ENCODE peak calls at places on chromosomes 12 and 14, in eight cellular contexts. One of them, this sample, is unnamed.

GRCh38 chr12:19739195-19739776 is 300.0 kb downstream of the AEBP2 start:
- DNase-seq in stimulated activated CD4-positive, alpha-beta T cell treated with anti-CD3 and anti-CD28 coated beads, Interleukin-12 subunit alpha, Interleukin-12 subunit beta, amount 100 ng/mL, for 24 hours: no peak
- DNase-seq in pulmonary artery endothelial cell: no peak
- DNase-seq in stimulated activated CD8-positive, alpha-beta memory T cell treated with anti-CD3 and anti-CD28 coated beads, Interleukin-15, amount 100 ng/mL, for 24 hours: no peak
- DNase-seq in left ventricle myocardium inferior: no peak
- DNase-seq in psoas muscle: no peak
- DNase-seq in amygdala: peak
- DNase-seq in A172: peak
- DNase-seq in this sample: peak

GRCh38 chr12:114686421-114687268 is 2.7 kb upstream of the TBX3 start:
- DNase-seq in stimulated activated CD4-positive, alpha-beta T cell treated with anti-CD3 and anti-CD28 coated beads, Interleukin-12 subunit alpha, Interleukin-12 subunit beta, amount 100 ng/mL, for 24 hours: no peak
- DNase-seq in pulmonary artery endothelial cell: no peak
- DNase-seq in stimulated activated CD8-positive, alpha-beta memory T cell treated with anti-CD3 and anti-CD28 coated beads, Interleukin-15, amount 100 ng/mL, for 24 hours: no peak
- DNase-seq in left ventricle myocardium inferior: no peak
- DNase-seq in psoas muscle: no peak
- DNase-seq in amygdala: no peak
- DNase-seq in A172: no peak
- DNase-seq in this sample: no peak

GRCh38 chr14:22512106-22512814 is 76.8 kb downstream of the DAD1 start:
- DNase-seq in stimulated activated CD4-positive, alpha-beta T cell treated with anti-CD3 and anti-CD28 coated beads, Interleukin-12 subunit alpha, Interleukin-12 subunit beta, amount 100 ng/mL, for 24 hours: no peak
- DNase-seq in pulmonary artery endothelial cell: no peak
- DNase-seq in stimulated activated CD8-positive, alpha-beta memory T cell treated with anti-CD3 and anti-CD28 coated beads, Interleukin-15, amount 100 ng/mL, for 24 hours: no peak
- DNase-seq in left ventricle myocardium inferior: no peak
- DNase-seq in psoas muscle: no peak
- DNase-seq in amygdala: no peak
- DNase-seq in A172: no peak
- DNase-seq in this sample: no peak

GRCh38 chr12:127411141-127411915 is 855.6 kb upstream of the TMEM132C start:
- DNase-seq in stimulated activated CD4-positive, alpha-beta T cell treated with anti-CD3 and anti-CD28 coated beads, Interleukin-12 subunit alpha, Interleukin-12 subunit beta, amount 100 ng/mL, for 24 hours: no peak
- DNase-seq in pulmonary artery endothelial cell: no peak
- DNase-seq in stimulated activated CD8-positive, alpha-beta memory T cell treated with anti-CD3 and anti-CD28 coated beads, Interleukin-15, amount 100 ng/mL, for 24 hours: no peak
- DNase-seq in left ventricle myocardium inferior: no peak
- DNase-seq in psoas muscle: no peak
- DNase-seq in amygdala: no peak
- DNase-seq in A172: no peak
- DNase-seq in this sample: no peak

GRCh38 chr12:38204831-38205230 is 111.7 kb upstream of the ALG10B start:
- DNase-seq in stimulated activated CD4-positive, alpha-beta T cell treated with anti-CD3 and anti-CD28 coated beads, Interleukin-12 subunit alpha, Interleukin-12 subunit beta, amount 100 ng/mL, for 24 hours: no peak
- DNase-seq in pulmonary artery endothelial cell: no peak
- DNase-seq in stimulated activated CD8-positive, alpha-beta memory T cell treated with anti-CD3 and anti-CD28 coated beads, Interleukin-15, amount 100 ng/mL, for 24 hours: no peak
- DNase-seq in left ventricle myocardium inferior: no peak
- DNase-seq in psoas muscle: no peak
- DNase-seq in amygdala: no peak
- DNase-seq in A172: no peak
- DNase-seq in this sample: no peak

GRCh38 chr14:104298458-104298857 is 160.1 kb downstream of the KIF26A start:
- DNase-seq in stimulated activated CD4-positive, alpha-beta T cell treated with anti-CD3 and anti-CD28 coated beads, Interleukin-12 subunit alpha, Interleukin-12 subunit beta, amount 100 ng/mL, for 24 hours: no peak
- DNase-seq in pulmonary artery endothelial cell: no peak
- DNase-seq in stimulated activated CD8-positive, alpha-beta memory T cell treated with anti-CD3 and anti-CD28 coated beads, Interleukin-15, amount 100 ng/mL, for 24 hours: no peak
- DNase-seq in left ventricle myocardium inferior: no peak
- DNase-seq in psoas muscle: peak
- DNase-seq in amygdala: no peak
- DNase-seq in A172: no peak
- DNase-seq in this sample: no peak

GRCh38 chr12:130832561-130833209 is 6.4 kb downstream of the STX2 start:
- DNase-seq in stimulated activated CD4-positive, alpha-beta T cell treated with anti-CD3 and anti-CD28 coated beads, Interleukin-12 subunit alpha, Interleukin-12 subunit beta, amount 100 ng/mL, for 24 hours: no peak
- DNase-seq in pulmonary artery endothelial cell: no peak
- DNase-seq in stimulated activated CD8-positive, alpha-beta memory T cell treated with anti-CD3 and anti-CD28 coated beads, Interleukin-15, amount 100 ng/mL, for 24 hours: no peak
- DNase-seq in left ventricle myocardium inferior: peak
- DNase-seq in psoas muscle: peak
- DNase-seq in amygdala: peak
- DNase-seq in A172: peak
- DNase-seq in this sample: peak

GRCh38 chr12:74538491-74539258 is 1.0 kb downstream of the ATXN7L3B start:
- DNase-seq in stimulated activated CD4-positive, alpha-beta T cell treated with anti-CD3 and anti-CD28 coated beads, Interleukin-12 subunit alpha, Interleukin-12 subunit beta, amount 100 ng/mL, for 24 hours: no peak
- DNase-seq in pulmonary artery endothelial cell: no peak
- DNase-seq in stimulated activated CD8-positive, alpha-beta memory T cell treated with anti-CD3 and anti-CD28 coated beads, Interleukin-15, amount 100 ng/mL, for 24 hours: no peak
- DNase-seq in left ventricle myocardium inferior: no peak
- DNase-seq in psoas muscle: no peak
- DNase-seq in amygdala: no peak
- DNase-seq in A172: no peak
- DNase-seq in this sample: no peak

GRCh38 chr12:63826002-63826585 is 18.4 kb upstream of the SRGAP1 start:
- DNase-seq in stimulated activated CD4-positive, alpha-beta T cell treated with anti-CD3 and anti-CD28 coated beads, Interleukin-12 subunit alpha, Interleukin-12 subunit beta, amount 100 ng/mL, for 24 hours: no peak
- DNase-seq in pulmonary artery endothelial cell: no peak
- DNase-seq in stimulated activated CD8-positive, alpha-beta memory T cell treated with anti-CD3 and anti-CD28 coated beads, Interleukin-15, amount 100 ng/mL, for 24 hours: no peak
- DNase-seq in left ventricle myocardium inferior: no peak
- DNase-seq in psoas muscle: no peak
- DNase-seq in amygdala: no peak
- DNase-seq in A172: peak
- DNase-seq in this sample: peak

GRCh38 chr14:54815531-54815930 is 87.1 kb downstream of the GCH1 start:
- DNase-seq in stimulated activated CD4-positive, alpha-beta T cell treated with anti-CD3 and anti-CD28 coated beads, Interleukin-12 subunit alpha, Interleukin-12 subunit beta, amount 100 ng/mL, for 24 hours: no peak
- DNase-seq in pulmonary artery endothelial cell: no peak
- DNase-seq in stimulated activated CD8-positive, alpha-beta memory T cell treated with anti-CD3 and anti-CD28 coated beads, Interleukin-15, amount 100 ng/mL, for 24 hours: no peak
- DNase-seq in left ventricle myocardium inferior: no peak
- DNase-seq in psoas muscle: no peak
- DNase-seq in amygdala: no peak
- DNase-seq in A172: no peak
- DNase-seq in this sample: no peak

GRCh38 chr14:38951451-38951850 is 151.6 kb downstream of the SEC23A start:
- DNase-seq in stimulated activated CD4-positive, alpha-beta T cell treated with anti-CD3 and anti-CD28 coated beads, Interleukin-12 subunit alpha, Interleukin-12 subunit beta, amount 100 ng/mL, for 24 hours: no peak
- DNase-seq in pulmonary artery endothelial cell: no peak
- DNase-seq in stimulated activated CD8-positive, alpha-beta memory T cell treated with anti-CD3 and anti-CD28 coated beads, Interleukin-15, amount 100 ng/mL, for 24 hours: no peak
- DNase-seq in left ventricle myocardium inferior: no peak
- DNase-seq in psoas muscle: no peak
- DNase-seq in amygdala: no peak
- DNase-seq in A172: peak
- DNase-seq in this sample: peak

GRCh38 chr14:73759183-73759713 is 45.1 kb upstream of the PNMA1 start:
- DNase-seq in stimulated activated CD4-positive, alpha-beta T cell treated with anti-CD3 and anti-CD28 coated beads, Interleukin-12 subunit alpha, Interleukin-12 subunit beta, amount 100 ng/mL, for 24 hours: no peak
- DNase-seq in pulmonary artery endothelial cell: no peak
- DNase-seq in stimulated activated CD8-positive, alpha-beta memory T cell treated with anti-CD3 and anti-CD28 coated beads, Interleukin-15, amount 100 ng/mL, for 24 hours: no peak
- DNase-seq in left ventricle myocardium inferior: peak
- DNase-seq in psoas muscle: peak
- DNase-seq in amygdala: peak
- DNase-seq in A172: no peak
- DNase-seq in this sample: peak

GRCh38 chr12:4115570-4115969 is 158.0 kb upstream of the CCND2 start:
- DNase-seq in stimulated activated CD4-positive, alpha-beta T cell treated with anti-CD3 and anti-CD28 coated beads, Interleukin-12 subunit alpha, Interleukin-12 subunit beta, amount 100 ng/mL, for 24 hours: no peak
- DNase-seq in pulmonary artery endothelial cell: no peak
- DNase-seq in stimulated activated CD8-positive, alpha-beta memory T cell treated with anti-CD3 and anti-CD28 coated beads, Interleukin-15, amount 100 ng/mL, for 24 hours: no peak
- DNase-seq in left ventricle myocardium inferior: no peak
- DNase-seq in psoas muscle: no peak
- DNase-seq in amygdala: no peak
- DNase-seq in A172: no peak
- DNase-seq in this sample: no peak

GRCh38 chr14:57575482-57575881 is 81.8 kb upstream of the CCDC198 start:
- DNase-seq in stimulated activated CD4-positive, alpha-beta T cell treated with anti-CD3 and anti-CD28 coated beads, Interleukin-12 subunit alpha, Interleukin-12 subunit beta, amount 100 ng/mL, for 24 hours: no peak
- DNase-seq in pulmonary artery endothelial cell: no peak
- DNase-seq in stimulated activated CD8-positive, alpha-beta memory T cell treated with anti-CD3 and anti-CD28 coated beads, Interleukin-15, amount 100 ng/mL, for 24 hours: no peak
- DNase-seq in left ventricle myocardium inferior: no peak
- DNase-seq in psoas muscle: no peak
- DNase-seq in amygdala: no peak
- DNase-seq in A172: no peak
- DNase-seq in this sample: no peak

GRCh38 chr12:38490941-38491340 is 174.4 kb downstream of the ALG10B start:
- DNase-seq in stimulated activated CD4-positive, alpha-beta T cell treated with anti-CD3 and anti-CD28 coated beads, Interleukin-12 subunit alpha, Interleukin-12 subunit beta, amount 100 ng/mL, for 24 hours: no peak
- DNase-seq in pulmonary artery endothelial cell: no peak
- DNase-seq in stimulated activated CD8-positive, alpha-beta memory T cell treated with anti-CD3 and anti-CD28 coated beads, Interleukin-15, amount 100 ng/mL, for 24 hours: no peak
- DNase-seq in left ventricle myocardium inferior: no peak
- DNase-seq in psoas muscle: no peak
- DNase-seq in amygdala: no peak
- DNase-seq in A172: no peak
- DNase-seq in this sample: no peak

GRCh38 chr12:94458882-94459772 is 540 bp downstream of the CEP83 start:
- DNase-seq in stimulated activated CD4-positive, alpha-beta T cell treated with anti-CD3 and anti-CD28 coated beads, Interleukin-12 subunit alpha, Interleukin-12 subunit beta, amount 100 ng/mL, for 24 hours: no peak
- DNase-seq in pulmonary artery endothelial cell: peak
- DNase-seq in stimulated activated CD8-positive, alpha-beta memory T cell treated with anti-CD3 and anti-CD28 coated beads, Interleukin-15, amount 100 ng/mL, for 24 hours: no peak
- DNase-seq in left ventricle myocardium inferior: no peak
- DNase-seq in psoas muscle: no peak
- DNase-seq in amygdala: no peak
- DNase-seq in A172: peak
- DNase-seq in this sample: peak

This sample was measured in fibroblast of gingiva.